ENCODE peak calls at places on chromosomes 11 and 22, in four cellular contexts. P is GM12878, H is SK-N-SH, Q is GM12891. D is an unnamed sample.

GRCh38 chr11:12174145-12175143 is 64.1 kb downstream of the MICAL2 start:
- DNase-seq in P (peak; percentile 81), H (no peak), Q (no peak), D (no peak)

GRCh38 chr11:94577841-94578240 is 10.7 kb downstream of the PIWIL4 start:
- DNase-seq in P (no peak), H (no peak), Q (no peak), D (no peak)

GRCh38 chr11:76232026-76232665 is 25.8 kb upstream of the WNT11 start:
- DNase-seq in P (peak; percentile 17), H (no peak), Q (no peak), D (no peak)

GRCh38 chr22:46454910-46455269 is 82.5 kb downstream of the CELSR1 start:
- DNase-seq in P (no peak), H (no peak), Q (no peak), D (no peak)

GRCh38 chr22:35917651-35918050 is 111.0 kb downstream of the RBFOX2 start:
- DNase-seq in P (no peak), H (no peak), Q (no peak), D (no peak)

GRCh38 chr22:45268167-45268957 is 16.4 kb upstream of the UPK3A start:
- DNase-seq in P (no peak), H (peak; percentile 94), Q (no peak), D (no peak)

GRCh38 chr11:69844396-69844795 is 25.2 kb upstream of the FGF3 start:
- DNase-seq in P (no peak), H (no peak), Q (no peak), D (no peak)

GRCh38 chr11:19605500-19606371 is 106.9 kb upstream of the NAV2 start:
- DNase-seq in P (no peak), H (no peak), Q (no peak), D (no peak)

GRCh38 chr11:60343094-60343704 is 16.1 kb downstream of the MS4A6E start:
- DNase-seq in P (no peak), H (no peak), Q (no peak), D (no peak)

GRCh38 chr11:15742626-15743243 is 613.6 kb downstream of the SOX6 start:
- DNase-seq in P (no peak), H (peak; percentile 52), Q (no peak), D (no peak)

GRCh38 chr11:32056445-32056844 is 34.4 kb upstream of the RCN1 start:
- DNase-seq in P (no peak), H (no peak), Q (no peak), D (no peak)

GRCh38 chr11:125413226-125413625 is 82.8 kb downstream of the FEZ1 start:
- DNase-seq in P (no peak), H (no peak), Q (no peak), D (no peak)

GRCh38 chr11:125414121-125414520 is 81.9 kb downstream of the FEZ1 start:
- DNase-seq in P (no peak), H (no peak), Q (no peak), D (no peak)

GRCh38 chr11:125410091-125410490 is 86.0 kb downstream of the FEZ1 start:
- DNase-seq in P (no peak), H (peak; percentile 41), Q (no peak), D (no peak)

GRCh38 chr11:125412509-125412908 is 83.6 kb downstream of the FEZ1 start:
- DNase-seq in P (no peak), H (no peak), Q (no peak), D (no peak)

GRCh38 chr11:125412177-125412496 is 83.9 kb downstream of the FEZ1 start:
- DNase-seq in P (no peak), H (no peak), Q (no peak), D (no peak)
- TF ChIP-seq POLR2AphosphoS5 in P (no peak), H (no peak), Q (no peak), D (no peak)

GRCh38 chr11:72263363-72263762 is 19.4 kb upstream of the PHOX2A start:
- DNase-seq in P (no peak), H (no peak), Q (no peak), D (no peak)
- TF ChIP-seq TAF1 in P (no peak), H (no peak), Q (no peak), D (no peak)

DNA sequence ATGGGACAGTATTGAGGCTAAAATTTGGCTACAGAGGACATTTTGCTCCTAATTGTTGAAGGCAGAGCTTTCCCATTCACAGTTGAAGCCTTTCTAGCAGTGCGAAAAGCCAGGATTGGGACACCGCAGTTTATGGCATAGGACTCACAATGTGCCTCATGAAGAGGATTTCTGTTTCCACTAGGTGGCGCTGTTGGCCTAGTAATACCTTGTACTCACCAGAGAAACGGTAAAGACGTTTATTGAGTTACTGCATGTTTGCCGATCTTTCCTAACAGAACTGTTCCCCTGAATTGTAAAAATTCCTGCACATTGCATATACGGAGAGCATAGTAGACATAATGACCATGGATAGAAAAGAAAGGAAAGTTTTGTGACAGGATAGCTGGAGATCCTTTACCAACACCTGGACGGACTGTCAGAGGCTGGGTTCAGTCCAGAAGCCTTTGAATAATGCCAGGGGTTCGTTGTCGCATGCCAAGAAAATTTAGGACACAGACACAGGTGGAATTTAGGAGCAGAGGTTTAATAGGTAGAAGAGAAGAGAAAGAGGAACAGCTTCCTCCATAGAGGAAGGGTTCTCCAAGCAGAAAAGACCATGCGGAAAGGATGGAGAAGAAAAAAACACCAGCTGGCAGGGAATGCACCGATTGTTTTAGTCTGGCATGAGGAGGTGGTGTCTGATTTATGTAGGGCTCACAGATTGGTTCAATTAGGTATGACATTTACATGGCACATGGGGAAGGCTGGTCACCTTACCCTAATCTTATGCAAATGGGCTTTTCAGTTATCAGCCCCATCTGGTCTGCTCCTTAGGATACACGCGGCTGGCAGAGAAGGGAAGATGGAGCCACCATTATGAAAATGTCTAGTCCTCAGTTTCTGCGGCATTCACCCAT is 10.8 kb upstream of the OR51D1 start:
- DNase-seq in P (no peak), H (peak; percentile 31), Q (no peak), D (no peak)
- TF ChIP-seq POLR2AphosphoS5 in P (no peak), H (no peak), Q (no peak), D (no peak)

GRCh38 chr11:61695917-61696316 is 15.7 kb downstream of the DAGLA start:
- DNase-seq in P (peak; percentile 27), H (peak; percentile 56), Q (peak; percentile 72), D (peak; percentile 49)
- TF ChIP-seq TAF1 in P (no peak), H (no peak), Q (no peak), D (no peak)

GRCh38 chr22:39226353-39226752 is 18.4 kb downstream of the PDGFB start:
- DNase-seq in P (no peak), H (no peak), Q (no peak), D (no peak)
- TF ChIP-seq POLR2AphosphoS5 in P (no peak), H (no peak), Q (no peak), D (no peak)

GRCh38 chr11:122673706-122674105 is 18.2 kb downstream of the UBASH3B start:
- DNase-seq in P (no peak), H (no peak), Q (no peak), D (no peak)

GRCh38 chr11:122670131-122670530 is 14.6 kb downstream of the UBASH3B start:
- DNase-seq in P (no peak), H (no peak), Q (no peak), D (no peak)

GRCh38 chr11:122676638-122677037 is 21.1 kb downstream of the UBASH3B start:
- DNase-seq in P (no peak), H (no peak), Q (no peak), D (no peak)

GRCh38 chr11:122671270-122671906 is 15.9 kb downstream of the UBASH3B start:
- DNase-seq in P (no peak), H (no peak), Q (no peak), D (no peak)

GRCh38 chr11:122672892-122673291 is 17.4 kb downstream of the UBASH3B start:
- DNase-seq in P (no peak), H (no peak), Q (no peak), D (no peak)
- TF ChIP-seq TAF1 in P (no peak), H (no peak), Q (no peak), D (no peak)

GRCh38 chr11:17693531-17693930 is 25.8 kb upstream of the MYOD1 start:
- DNase-seq in P (no peak), H (no peak), Q (no peak), D (no peak)

GRCh38 chr11:17692931-17693330 is 26.4 kb upstream of the MYOD1 start:
- DNase-seq in P (no peak), H (no peak), Q (no peak), D (no peak)

GRCh38 chr11:17694711-17695110 is 24.7 kb upstream of the MYOD1 start:
- DNase-seq in P (no peak), H (no peak), Q (no peak), D (no peak)

GRCh38 chr11:17692006-17692405 is 27.4 kb upstream of the MYOD1 start:
- DNase-seq in P (no peak), H (no peak), Q (no peak), D (no peak)

GRCh38 chr11:17691550-17691949 is 27.8 kb upstream of the MYOD1 start:
- DNase-seq in P (no peak), H (no peak), Q (no peak), D (no peak)
- TF ChIP-seq POLR2AphosphoS5 in P (no peak), H (no peak), Q (no peak), D (no peak)

DNA sequence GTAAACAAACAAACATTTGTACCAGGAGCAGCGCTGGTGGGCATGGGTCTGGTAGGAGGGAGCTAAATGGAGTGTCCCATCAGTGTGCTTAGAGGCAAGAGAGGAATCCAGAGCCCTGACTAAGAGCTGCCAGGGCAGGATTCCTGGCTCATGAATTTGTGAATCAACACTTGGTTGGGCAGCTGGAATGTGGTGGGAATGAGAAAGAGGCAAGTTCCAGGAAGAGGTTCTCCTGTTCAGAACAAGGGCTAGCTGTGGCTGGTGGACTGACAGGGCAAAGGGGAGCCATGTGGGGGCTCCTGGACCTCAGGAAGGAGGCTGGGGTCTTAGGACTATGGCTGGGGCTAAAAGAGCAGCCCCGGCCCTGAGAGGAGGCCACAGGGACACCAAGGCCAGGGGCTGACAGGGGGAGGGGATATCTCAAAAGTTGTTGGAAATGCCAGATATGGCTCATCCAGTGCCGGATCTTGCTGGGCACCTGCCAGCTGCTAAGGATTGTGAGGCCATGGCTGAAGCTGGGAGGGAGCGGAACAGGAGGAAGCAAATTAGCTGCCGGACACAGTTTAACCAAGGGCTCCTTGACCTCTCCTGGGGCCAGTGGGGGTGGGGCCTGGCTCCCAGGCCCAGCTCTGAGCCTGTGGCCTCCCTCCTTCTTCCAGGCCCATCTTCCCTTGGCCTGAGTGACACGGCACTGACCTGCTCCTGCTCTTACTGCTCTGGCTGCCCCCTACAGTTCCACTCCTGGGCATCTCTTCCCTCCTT is 14.6 kb upstream of the P2RY6 start:
- DNase-seq in P (no peak), H (no peak), Q (no peak), D (no peak)
- TF ChIP-seq TAF1 in P (no peak), H (no peak), Q (no peak), D (no peak)

D was measured in GM12892.